ENCODE peak calls at places on chromosomes 7 and 10, in eight cellular contexts. S, H, K, T, D, Z, A and G are unnamed samples.

GRCh38 chr7:138750926-138751464 is 46.8 kb upstream of the TMEM213 start:
- DNase-seq in D (no peak), Z (no peak), A (no peak), H (no peak), K (no peak), T (no peak), S (no peak), G (no peak)

GRCh38 chr10:77603529-77603927 is 34.1 kb downstream of the KCNMA1 start:
- DNase-seq in Z (no peak), S (no peak), A (no peak), T (peak; percentile 37), H (no peak), D (no peak), K (peak; percentile 12), G (peak; percentile 60)

GRCh38 chr7:2641406-2642393 is 9.9 kb downstream of the TTYH3 start:
- DNase-seq in T (peak; percentile 94), K (peak; percentile 99), A (no peak), D (peak; percentile 90), Z (peak; percentile 95), H (peak; percentile 82), S (peak; percentile 98), G (peak; percentile 99)

GRCh38 chr7:76054129-76055120 is 6.5 kb downstream of the MDH2 start:
- DNase-seq in A (no peak), H (no peak), K (peak; percentile 51), S (peak; percentile 66), T (no peak), Z (no peak), D (no peak), G (peak; percentile 84)

GRCh38 chr10:132904814-132905649 is 37.3 kb downstream of the CFAP46 start:
- DNase-seq in D (peak; percentile 37), Z (peak; percentile 23), H (no peak), K (no peak), T (no peak), A (no peak), S (no peak), G (no peak)

GRCh38 chr10:78301891-78302738 is 268.5 kb downstream of the RPS24 start:
- DNase-seq in A (no peak), S (peak; percentile 10), K (no peak), H (peak; percentile 57), D (peak; percentile 79), T (no peak), Z (no peak), G (no peak)

GRCh38 chr7:107398161-107398560 is 71.7 kb upstream of the GPR22 start:
- DNase-seq in H (no peak), T (no peak), A (no peak), Z (no peak), D (no peak), S (no peak), K (no peak), G (no peak)

GRCh38 chr7:29987083-29987482 is 2.5 kb downstream of the SCRN1 start:
- DNase-seq in Z (no peak), A (no peak), S (peak; percentile 48), H (no peak), T (no peak), K (peak; percentile 18), D (no peak), G (peak; percentile 53)

GRCh38 chr10:8179081-8179480 is 124.6 kb downstream of the GATA3 start:
- DNase-seq in Z (no peak), H (no peak), T (no peak), A (no peak), S (no peak), K (no peak), D (no peak), G (no peak)

GRCh38 chr7:141463986-141464385 is 87.2 kb upstream of the AGK start:
- DNase-seq in Z (no peak), H (no peak), K (no peak), D (no peak), A (no peak), T (no peak), S (no peak), G (no peak)

GRCh38 chr10:22710139-22710745 is 4.1 kb downstream of the PIP4K2A start:
- DNase-seq in K (no peak), T (no peak), H (no peak), A (no peak), S (no peak), Z (no peak), D (no peak), G (no peak)

GRCh38 chr10:102773986-102774385 is 30.2 kb downstream of the WBP1L start:
- DNase-seq in H (no peak), D (no peak), Z (no peak), A (no peak), S (no peak), T (no peak), K (peak; percentile 39), G (no peak)

GRCh38 chr10:24435374-24435773 is 226.4 kb downstream of the KIAA1217 start:
- DNase-seq in K (peak; percentile 77), Z (no peak), S (peak; percentile 61), H (no peak), T (no peak), A (no peak), D (no peak), G (peak; percentile 22)

GRCh38 chr7:132697032-132697431 is 120.8 kb upstream of the PLXNA4 start:
- DNase-seq in H (no peak), T (no peak), Z (no peak), D (no peak), S (no peak), A (no peak), K (no peak), G (no peak)

GRCh38 chr10:109956454-109957091 is 33.3 kb upstream of the XPNPEP1 start:
- DNase-seq in D (no peak), Z (no peak), K (peak; percentile 38), T (peak; percentile 27), A (no peak), H (peak; percentile 30), S (no peak), G (peak; percentile 54)

GRCh38 chr10:124722812-124723783 is 21.1 kb downstream of the FAM53B start:
- DNase-seq in A (no peak), D (peak; percentile 83), H (no peak), T (no peak), Z (peak; percentile 81), S (no peak), K (no peak), G (no peak)

GRCh38 chr10:71618176-71618575 is 101.4 kb downstream of the C10orf105 start:
- DNase-seq in K (no peak), D (no peak), S (no peak), T (no peak), A (no peak), H (no peak), Z (no peak), G (no peak)
- H3K4me3 ChIP-seq in K (no peak overlapping the region), D (no peak overlapping the region), S (no peak overlapping the region), T (no peak overlapping the region), A (no peak overlapping the region), H (no peak overlapping the region), Z (no peak overlapping the region), G (no peak overlapping the region)

GRCh38 chr10:30662809-30663208 is 33.3 kb upstream of the LYZL2 start:
- DNase-seq in D (no peak), S (no peak), Z (no peak), K (no peak), T (no peak), A (no peak), H (no peak), G (no peak)
- H3K4me3 ChIP-seq in D (no peak overlapping the region), S (no peak overlapping the region), Z (no peak overlapping the region), K (no peak overlapping the region), T (no peak overlapping the region), A (no peak overlapping the region), H (no peak overlapping the region), G (no peak overlapping the region)

GRCh38 chr7:102155821-102156441 is 130.7 kb upstream of the SH2B2 start:
- DNase-seq in Z (no peak), K (no peak), H (no peak), A (no peak), D (no peak), T (no peak), S (no peak), G (peak; percentile 79)
- H3K4me3 ChIP-seq in Z (no peak overlapping the region), K (no peak overlapping the region), H (no peak overlapping the region), A (no peak overlapping the region), D (no peak overlapping the region), T (no peak overlapping the region), S (no peak overlapping the region), G (no peak overlapping the region)

GRCh38 chr7:19079066-19079465 is 38.4 kb downstream of the TWIST1 start:
- DNase-seq in K (peak; percentile 54), S (peak; percentile 88), A (no peak), T (no peak), Z (no peak), D (no peak), H (no peak), G (peak; percentile 88)
- H3K4me3 ChIP-seq in K (no peak overlapping the region), S (peak overlapping the region; percentile 2), A (no peak overlapping the region), T (no peak overlapping the region), Z (no peak overlapping the region), D (no peak overlapping the region), H (no peak overlapping the region), G (no peak overlapping the region)